ENCODE peak calls at places on chromosomes 1 and 21, in nine cellular contexts. Q is nucleus accumbens; N is activated gamma-delta T cell treated with Interleukin-2 at 50 U/mL for 16 hours; K is progenitor cell of endocrine pancreas; C is islet precursor cell; W is T-cell; G is bronchial epithelial cell; O is activated T-helper 2 cell treated with anti-CD3 and anti-CD28 coated beads, Interferon-gamma antibody, Interleukin-2, Interleukin-4, amounts not matched to agents 10 μg/mL and 5 μg/mL and 100 μg/mL, durations not matched to agents 14 hours and 24 hours and 36 hours; M is nephron progenitor cell. E is an unnamed sample.

GRCh38 chr21:31409849-31410762 is 66.0 kb upstream of the TIAM1 start:
- DNase-seq in C (peak), K (no peak), M (no peak), W (no peak), G (no peak), Q (no peak), N (no peak), O (no peak), E (no peak)

GRCh38 chr1:213989071-213989739 is 1.4 kb downstream of the PROX1 start:
- DNase-seq in Q (no peak), M (peak), W (no peak), N (no peak), K (no peak), C (peak), G (no peak), O (no peak), E (no peak)

GRCh38 chr1:1437033-1437903 is 1.8 kb downstream of the VWA1 start:
- DNase-seq in W (no peak), M (no peak), Q (no peak), G (no peak), N (no peak), K (no peak), C (no peak), O (no peak), E (no peak)

GRCh38 chr1:99829269-99829668 is 20.9 kb upstream of the AGL start:
- DNase-seq in C (no peak), W (no peak), N (no peak), M (no peak), O (no peak), K (no peak), G (no peak), Q (no peak), E (no peak)

GRCh38 chr1:162366671-162367070 is 10.0 kb downstream of the SPATA46 start:
- DNase-seq in C (no peak), M (no peak), Q (no peak), K (no peak), W (no peak), O (no peak), G (no peak), N (no peak), E (no peak)

GRCh38 chr1:30506785-30507312 is 216.5 kb downstream of the MATN1 start:
- DNase-seq in W (no peak), Q (no peak), K (peak), G (no peak), N (no peak), C (no peak), M (no peak), O (no peak), E (no peak)

GRCh38 chr1:187816646-187817045 is 987.9 kb downstream of the PLA2G4A start:
- DNase-seq in Q (no peak), W (no peak), G (no peak), M (no peak), O (no peak), K (no peak), N (no peak), C (no peak), E (no peak)

GRCh38 chr1:185375583-185375982 is 58.5 kb upstream of the IVNS1ABP start:
- DNase-seq in Q (no peak), N (no peak), K (no peak), O (no peak), M (no peak), W (no peak), C (no peak), G (peak), E (peak)

GRCh38 chr1:62688687-62689085 is 500 bp upstream of the DOCK7 start:
- DNase-seq in M (no peak), N (no peak), K (no peak), Q (no peak), G (peak), O (no peak), W (no peak), C (no peak), E (no peak)

GRCh38 chr1:61244114-61244513 is 161.8 kb downstream of the NFIA start:
- DNase-seq in C (peak), O (no peak), M (no peak), Q (no peak), N (no peak), G (peak), W (no peak), K (no peak), E (no peak)

GRCh38 chr1:72186733-72187307 is 95.5 kb downstream of the NEGR1 start:
- DNase-seq in M (no peak), N (no peak), K (no peak), Q (no peak), G (peak), W (no peak), C (no peak), O (no peak), E (peak)

GRCh38 chr1:21434394-21434793 is 5.5 kb upstream of the NBPF3 start:
- DNase-seq in G (no peak), C (peak), N (no peak), O (no peak), M (no peak), W (no peak), K (no peak), Q (no peak), E (no peak)

GRCh38 chr1:203287109-203287893 is 18.0 kb upstream of the BTG2 start:
- DNase-seq in G (no peak), M (no peak), W (peak), Q (no peak), K (no peak), N (peak), O (peak), C (no peak), E (no peak)

GRCh38 chr1:234667891-234668576 is 58.1 kb upstream of the IRF2BP2 start:
- DNase-seq in G (no peak), C (no peak), W (no peak), O (no peak), Q (no peak), K (no peak), N (no peak), M (no peak), E (no peak)

GRCh38 chr1:184945678-184946412 is 28.5 kb downstream of the NIBAN1 start:
- DNase-seq in W (no peak), O (no peak), G (no peak), K (no peak), M (no peak), Q (no peak), N (no peak), C (no peak), E (no peak)

GRCh38 chr1:157315544-157315943 is 177.3 kb upstream of the ETV3 start:
- DNase-seq in M (no peak), C (no peak), Q (no peak), O (no peak), K (no peak), G (no peak), W (no peak), N (no peak), E (no peak)

GRCh38 chr1:107963601-107964396 is 1.2 kb downstream of the VAV3 start:
- DNase-seq in O (peak), K (no peak), N (peak), M (peak), Q (no peak), W (peak), C (peak), G (peak), E (peak)

GRCh38 chr1:32878637-32879041 is 7.7 kb upstream of the HPCA start:
- DNase-seq in N (no peak), Q (no peak), W (no peak), O (no peak), G (no peak), K (no peak), M (no peak), C (peak), E (no peak)

GRCh38 chr21:43810505-43811261 is 21.3 kb downstream of the RRP1 start:
- DNase-seq in G (peak), W (peak), N (peak), K (peak), M (peak), O (peak), C (peak), Q (peak), E (peak)

GRCh38 chr21:41219498-41220207 is 51.7 kb downstream of the BACE2 start:
- DNase-seq in Q (no peak), W (no peak), M (no peak), K (no peak), G (peak), O (no peak), N (no peak), C (no peak), E (no peak)